ENCODE peak calls at places on chromosomes 16 and 17, in four cellular contexts. R, M, N and O are unnamed samples.

GRCh38 chr17:4073983-4074830 is 68.6 kb downstream of the ZZEF1 start:
- DNase-seq in M (no peak), N (peak), R (no peak), O (peak)

GRCh38 chr17:35931794-35932419 is 1.3 kb upstream of the RDM1 start:
- DNase-seq in M (peak), N (no peak), R (no peak), O (no peak)

GRCh38 chr17:78381601-78382168 is 3.2 kb downstream of the PGS1 start:
- DNase-seq in M (peak), N (no peak), R (peak), O (peak)

GRCh38 chr16:50925758-50926357 is 184.0 kb downstream of the CYLD start:
- DNase-seq in N (no peak), M (peak), R (no peak), O (no peak)

GRCh38 chr16:77723108-77723514 is 797 bp downstream of the NUDT7 start:
- DNase-seq in N (no peak), R (peak), M (peak), O (no peak)

GRCh38 chr16:49460786-49461470 is 87.3 kb downstream of the C16orf78 start:
- DNase-seq in R (no peak), N (no peak), M (no peak), O (no peak)

GRCh38 chr16:1559446-1559975 is 26.0 kb downstream of the TMEM204 start:
- DNase-seq in R (peak), M (no peak), N (no peak), O (no peak)

GRCh38 chr17:45052052-45052772 is 780 bp upstream of the DCAKD start:
- DNase-seq in N (no peak), M (peak), R (peak), O (peak)

GRCh38 chr17:37818689-37819088 is 73.8 kb upstream of the HNF1B start:
- DNase-seq in R (no peak), M (peak), N (no peak), O (no peak)

GRCh38 chr16:55917373-55917919 is 42.3 kb upstream of the CES5A start:
- DNase-seq in N (no peak), R (no peak), M (no peak), O (no peak)

GRCh38 chr16:964696-965395 is 5.9 kb downstream of the LMF1 start:
- DNase-seq in N (no peak), M (no peak), R (peak), O (no peak)

GRCh38 chr17:31313982-31314787 is at the start of gene EVI2B:
- DNase-seq in M (peak), N (peak), R (peak), O (peak)

GRCh38 chr17:80948091-80948960 is 43.3 kb upstream of the CHMP6 start:
- DNase-seq in N (no peak), M (no peak), R (no peak), O (no peak)

GRCh38 chr16:83915491-83915890 is 16.6 kb downstream of the MLYCD start:
- DNase-seq in R (no peak), N (no peak), M (no peak), O (no peak)

GRCh38 chr16:2896480-2897010 is 13.5 kb downstream of the FLYWCH2 start:
- DNase-seq in R (no peak), N (no peak), M (no peak), O (no peak)

GRCh38 chr17:81018044-81018802 is 16.7 kb upstream of the BAIAP2 start:
- DNase-seq in M (peak), R (peak), N (peak), O (peak)

GRCh38 chr17:75776399-75777242 is 8.0 kb upstream of the UNK start:
- DNase-seq in N (no peak), M (no peak), R (peak), O (no peak)

GRCh38 chr17:82655523-82655922 is 7.3 kb upstream of the WDR45B start:
- DNase-seq in M (no peak), N (no peak), R (no peak), O (no peak)

GRCh38 chr17:81399481-81400153 is 4.4 kb downstream of the BAHCC1 start:
- DNase-seq in N (no peak), M (no peak), R (no peak), O (no peak)

GRCh38 chr17:67216544-67217320 is 28.3 kb downstream of the HELZ start:
- DNase-seq in N (no peak), M (no peak), R (no peak), O (no peak)

GRCh38 chr17:60311936-60312335 is 80.0 kb downstream of the USP32 start:
- DNase-seq in R (no peak), M (peak), N (no peak), O (no peak)

GRCh38 chr16:56617212-56618085 is 8.1 kb upstream of the MT1E start:
- DNase-seq in M (peak), R (peak), N (no peak), O (no peak)

GRCh38 chr16:20504418-20504817 is 53.1 kb downstream of the ACSM2A start:
- DNase-seq in M (no peak), N (no peak), R (no peak), O (no peak)

GRCh38 chr17:71032746-71033273 is 863.5 kb downstream of the KCNJ2 start:
- DNase-seq in M (no peak), R (no peak), N (no peak), O (no peak)

GRCh38 chr17:4980644-4981216 is 6.7 kb downstream of the CAMTA2 start:
- DNase-seq in M (peak), R (peak), N (no peak), O (peak)

GRCh38 chr16:29989111-29989858 is 6.1 kb downstream of the HIRIP3 start:
- DNase-seq in R (no peak), M (no peak), N (no peak), O (no peak)

GRCh38 chr17:75876938-75877751 is 1.2 kb downstream of the TRIM47 start:
- DNase-seq in M (peak), R (peak), N (no peak), O (no peak)

GRCh38 chr16:48613061-48613957 is 3.3 kb upstream of the N4BP1 start:
- DNase-seq in R (peak), M (no peak), N (no peak), O (peak)

GRCh38 chr17:66636111-66636510 is 198.8 kb upstream of the CACNG5 start:
- DNase-seq in R (peak), M (peak), N (no peak), O (no peak)

GRCh38 chr17:36019423-36019822 is 1.7 kb upstream of the CCL23 start:
- DNase-seq in R (no peak), M (no peak), N (no peak), O (no peak)

GRCh38 chr17:81439926-81440450 is 44.7 kb downstream of the BAHCC1 start:
- DNase-seq in M (no peak), N (no peak), R (no peak), O (no peak)

GRCh38 chr17:50593321-50593720 is 32.8 kb downstream of the CACNA1G start:
- DNase-seq in M (no peak), N (no peak), R (no peak), O (no peak)

GRCh38 chr16:87581867-87582220 is 20.5 kb upstream of the JPH3 start:
- DNase-seq in R (no peak), M (peak), N (no peak), O (no peak)

GRCh38 chr17:76932402-76933333 is 64.5 kb downstream of the MGAT5B start:
- DNase-seq in N (no peak), M (no peak), R (no peak), O (no peak)

GRCh38 chr16:67164599-67165061 is at the start of gene HSF4:
- DNase-seq in R (peak), M (no peak), N (no peak), O (no peak)

GRCh38 chr17:48594412-48595106 is 980 bp upstream of the HOXB5 start:
- DNase-seq in R (no peak), N (no peak), M (peak), O (no peak)

GRCh38 chr16:68626557-68626956 is 18.6 kb upstream of the CDH3 start:
- DNase-seq in N (no peak), R (no peak), M (no peak), O (no peak)

DNA sequence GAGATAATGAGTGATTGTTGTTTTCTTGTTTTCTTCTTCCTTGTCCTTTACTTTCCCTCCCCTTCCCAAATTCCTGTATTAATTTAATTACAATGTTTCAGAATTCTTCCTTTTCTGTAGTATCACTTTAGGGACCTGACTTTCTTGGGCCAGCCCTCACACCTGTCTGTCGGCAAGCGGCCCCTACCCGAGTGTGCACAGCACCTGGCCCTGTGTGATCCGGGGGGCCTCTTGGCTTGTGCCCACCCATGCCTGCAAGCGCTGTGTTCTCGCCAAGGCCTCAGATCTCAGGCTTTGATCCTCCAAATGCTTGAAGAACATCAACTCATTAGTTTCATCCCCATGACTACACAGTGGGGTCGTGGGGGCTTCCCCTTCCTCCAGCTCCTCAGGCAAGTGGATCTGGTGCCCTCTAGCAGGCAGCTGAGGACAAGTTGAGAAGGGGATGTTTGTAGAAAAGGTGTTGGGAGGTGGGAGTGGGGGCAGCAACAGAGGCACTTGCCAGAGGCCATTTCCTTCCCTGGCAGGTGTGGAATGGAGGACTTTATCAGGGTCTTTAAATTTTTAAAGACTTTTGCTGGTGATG is 15.7 kb upstream of the CDH3 start:
- DNase-seq in N (no peak), M (no peak), R (peak), O (no peak)
- TF ChIP-seq CTCF in N (no peak), M (no peak), R (no peak), O (no peak)

DNA sequence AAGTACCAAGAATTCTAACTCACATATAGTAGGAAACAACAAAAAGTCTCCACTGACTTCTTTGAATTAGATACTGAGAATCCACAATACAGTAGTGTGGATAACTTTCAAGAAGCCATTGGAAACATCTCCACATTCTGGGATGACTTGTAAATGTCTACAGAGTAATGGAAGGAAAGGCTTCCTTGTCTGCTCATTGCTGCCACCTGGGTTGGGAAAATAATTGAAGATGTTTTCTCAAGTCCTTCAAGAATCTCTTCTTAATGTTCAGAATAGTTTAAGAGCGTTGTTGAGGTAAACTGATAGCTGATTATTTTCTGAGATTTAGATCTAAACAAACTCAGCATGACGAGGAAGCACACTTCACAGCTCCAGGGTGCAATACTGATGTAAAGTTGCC is 14.0 kb downstream of the CPSF4L start:
- DNase-seq in R (no peak), N (no peak), M (no peak), O (no peak)
- TF ChIP-seq CTCF in R (no peak), N (no peak), M (peak), O (no peak)

GRCh38 chr17:9120471-9120870 is 99.2 kb downstream of the NTN1 start:
- DNase-seq in N (no peak), R (peak), M (no peak), O (peak)
- TF ChIP-seq CTCF in N (peak), R (peak), M (no peak), O (peak)

GRCh38 chr17:63419398-63419797 is 26.7 kb downstream of the CYB561 start:
- DNase-seq in M (no peak), R (no peak), N (no peak), O (no peak)

GRCh38 chr17:63421681-63422645 is 24.1 kb downstream of the CYB561 start:
- DNase-seq in M (no peak), R (no peak), N (no peak), O (no peak)

GRCh38 chr17:63423251-63423950 is 22.7 kb downstream of the CYB561 start:
- DNase-seq in M (no peak), R (no peak), N (no peak), O (no peak)

GRCh38 chr17:63419949-63420867 is 25.9 kb downstream of the CYB561 start:
- DNase-seq in N (no peak), M (no peak), R (peak), O (no peak)

GRCh38 chr17:63420868-63421680 is 25.0 kb downstream of the CYB561 start:
- DNase-seq in N (no peak), R (no peak), M (no peak), O (no peak)
- TF ChIP-seq CTCF in N (no peak), R (no peak), M (no peak), O (no peak)

DNA sequence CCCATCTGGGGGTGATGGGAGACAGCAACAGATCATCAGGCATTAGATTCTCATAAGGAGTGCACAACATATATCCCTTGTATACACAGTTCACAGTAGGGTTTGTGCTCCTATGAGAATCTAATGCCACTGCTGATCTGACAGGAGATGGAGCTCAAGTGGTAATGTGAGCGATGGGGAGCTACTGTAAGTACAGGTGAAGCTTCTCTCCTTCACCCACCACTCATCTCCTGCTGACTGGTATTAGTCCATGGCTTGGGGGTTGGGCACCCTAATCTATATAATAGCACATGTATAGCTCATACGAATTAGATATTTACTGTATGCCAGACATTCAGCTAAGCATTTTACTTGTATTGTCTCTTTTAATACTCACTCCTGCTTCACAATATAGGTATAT is 101.7 kb downstream of the MAP2K6 start:
- DNase-seq in N (no peak), R (no peak), M (no peak), O (no peak)
- TF ChIP-seq CTCF in N (no peak), R (no peak), M (no peak), O (no peak)

DNA sequence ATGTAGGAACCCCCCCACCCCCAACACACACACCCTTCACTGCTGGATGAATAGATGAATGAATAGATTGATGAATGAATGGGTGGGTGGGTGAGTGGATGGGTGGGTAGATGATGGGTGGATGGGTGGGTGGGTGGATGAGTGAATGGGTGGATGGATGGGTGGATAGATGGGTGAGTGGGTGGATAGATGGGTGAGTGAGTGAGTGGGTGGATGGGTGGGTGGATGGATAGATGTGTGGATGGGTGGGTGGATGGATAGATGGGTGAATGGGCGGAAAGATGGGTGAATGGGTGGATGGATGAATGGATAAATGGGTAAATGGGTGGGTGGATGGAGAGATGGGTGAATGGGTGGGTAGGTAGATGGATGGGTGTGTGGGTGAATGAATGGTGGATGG is 2.6 kb upstream of the CBFA2T3 start:
- DNase-seq in M (no peak), R (no peak), N (no peak), O (no peak)
- TF ChIP-seq CTCF in M (no peak), R (no peak), N (no peak), O (no peak)

GRCh38 chr17:39194089-39194984 is 3.1 kb downstream of the CACNB1 start:
- DNase-seq in R (no peak), N (no peak), M (peak), O (no peak)
- TF ChIP-seq CTCF in R (no peak), N (no peak), M (peak), O (no peak)